ENCODE peak calls at places on chromosomes 12 and 14, in seven cellular contexts. One of them, this sample, is unnamed.

GRCh38 chr12:47207829-47208248 is 128.1 kb upstream of the AMIGO2 start:
- DNase-seq in GM20000: peak
- DNase-seq in activated CD8-positive, alpha-beta T cell treated with anti-CD3 and anti-CD28 coated beads, Interleukin-2, amount 10 ng/mL, durations not matched to agents 7 days and 5 days: no peak
- DNase-seq in GM23248: no peak
- DNase-seq in activated CD8-positive, alpha-beta memory T cell treated with anti-CD3 and anti-CD28 coated beads, Interleukin-2, amount 50 U/mL, for 4 hours: no peak
- DNase-seq in HTR-8/SVneo: no peak
- DNase-seq in AG20443: no peak
- DNase-seq in this sample: no peak

GRCh38 chr14:90759370-90760054 is 56.7 kb downstream of the TTC7B start:
- DNase-seq in GM20000: peak
- DNase-seq in activated CD8-positive, alpha-beta T cell treated with anti-CD3 and anti-CD28 coated beads, Interleukin-2, amount 10 ng/mL, durations not matched to agents 7 days and 5 days: no peak
- DNase-seq in GM23248: no peak
- DNase-seq in activated CD8-positive, alpha-beta memory T cell treated with anti-CD3 and anti-CD28 coated beads, Interleukin-2, amount 50 U/mL, for 4 hours: no peak
- DNase-seq in HTR-8/SVneo: no peak
- DNase-seq in AG20443: no peak
- DNase-seq in this sample: peak

GRCh38 chr12:123150804-123151678 is at the start of gene PITPNM2:
- DNase-seq in GM20000: peak
- DNase-seq in activated CD8-positive, alpha-beta T cell treated with anti-CD3 and anti-CD28 coated beads, Interleukin-2, amount 10 ng/mL, durations not matched to agents 7 days and 5 days: peak
- DNase-seq in GM23248: peak
- DNase-seq in activated CD8-positive, alpha-beta memory T cell treated with anti-CD3 and anti-CD28 coated beads, Interleukin-2, amount 50 U/mL, for 4 hours: peak
- DNase-seq in HTR-8/SVneo: no peak
- DNase-seq in AG20443: peak
- DNase-seq in this sample: peak

GRCh38 chr14:29630566-29631160 is 297.0 kb downstream of the PRKD1 start:
- DNase-seq in GM20000: no peak
- DNase-seq in activated CD8-positive, alpha-beta T cell treated with anti-CD3 and anti-CD28 coated beads, Interleukin-2, amount 10 ng/mL, durations not matched to agents 7 days and 5 days: no peak
- DNase-seq in GM23248: no peak
- DNase-seq in activated CD8-positive, alpha-beta memory T cell treated with anti-CD3 and anti-CD28 coated beads, Interleukin-2, amount 50 U/mL, for 4 hours: no peak
- DNase-seq in HTR-8/SVneo: no peak
- DNase-seq in AG20443: no peak
- DNase-seq in this sample: no peak

GRCh38 chr12:12216349-12217017 is 50.4 kb downstream of the LRP6 start:
- DNase-seq in GM20000: no peak
- DNase-seq in activated CD8-positive, alpha-beta T cell treated with anti-CD3 and anti-CD28 coated beads, Interleukin-2, amount 10 ng/mL, durations not matched to agents 7 days and 5 days: no peak
- DNase-seq in GM23248: no peak
- DNase-seq in activated CD8-positive, alpha-beta memory T cell treated with anti-CD3 and anti-CD28 coated beads, Interleukin-2, amount 50 U/mL, for 4 hours: no peak
- DNase-seq in HTR-8/SVneo: no peak
- DNase-seq in AG20443: peak
- DNase-seq in this sample: no peak

GRCh38 chr12:15199886-15200285 is 21.3 kb downstream of the RERG start:
- DNase-seq in GM20000: no peak
- DNase-seq in activated CD8-positive, alpha-beta T cell treated with anti-CD3 and anti-CD28 coated beads, Interleukin-2, amount 10 ng/mL, durations not matched to agents 7 days and 5 days: no peak
- DNase-seq in GM23248: no peak
- DNase-seq in activated CD8-positive, alpha-beta memory T cell treated with anti-CD3 and anti-CD28 coated beads, Interleukin-2, amount 50 U/mL, for 4 hours: no peak
- DNase-seq in HTR-8/SVneo: no peak
- DNase-seq in AG20443: no peak
- DNase-seq in this sample: no peak

GRCh38 chr12:53513712-53514415 is 6.6 kb upstream of the NPFF start:
- DNase-seq in GM20000: no peak
- DNase-seq in activated CD8-positive, alpha-beta T cell treated with anti-CD3 and anti-CD28 coated beads, Interleukin-2, amount 10 ng/mL, durations not matched to agents 7 days and 5 days: no peak
- DNase-seq in GM23248: no peak
- DNase-seq in activated CD8-positive, alpha-beta memory T cell treated with anti-CD3 and anti-CD28 coated beads, Interleukin-2, amount 50 U/mL, for 4 hours: no peak
- DNase-seq in HTR-8/SVneo: no peak
- DNase-seq in AG20443: no peak
- DNase-seq in this sample: no peak

GRCh38 chr14:89572566-89573398 is 155.7 kb upstream of the FOXN3 start:
- DNase-seq in GM20000: no peak
- DNase-seq in activated CD8-positive, alpha-beta T cell treated with anti-CD3 and anti-CD28 coated beads, Interleukin-2, amount 10 ng/mL, durations not matched to agents 7 days and 5 days: no peak
- DNase-seq in GM23248: no peak
- DNase-seq in activated CD8-positive, alpha-beta memory T cell treated with anti-CD3 and anti-CD28 coated beads, Interleukin-2, amount 50 U/mL, for 4 hours: no peak
- DNase-seq in HTR-8/SVneo: no peak
- DNase-seq in AG20443: no peak
- DNase-seq in this sample: peak

GRCh38 chr12:43891856-43892574 is 56.1 kb downstream of the TMEM117 start:
- DNase-seq in GM20000: no peak
- DNase-seq in activated CD8-positive, alpha-beta T cell treated with anti-CD3 and anti-CD28 coated beads, Interleukin-2, amount 10 ng/mL, durations not matched to agents 7 days and 5 days: no peak
- DNase-seq in GM23248: no peak
- DNase-seq in activated CD8-positive, alpha-beta memory T cell treated with anti-CD3 and anti-CD28 coated beads, Interleukin-2, amount 50 U/mL, for 4 hours: no peak
- DNase-seq in HTR-8/SVneo: no peak
- DNase-seq in AG20443: no peak
- DNase-seq in this sample: no peak

GRCh38 chr14:103140316-103141109 is 17.3 kb downstream of the TNFAIP2 start:
- DNase-seq in GM20000: peak
- DNase-seq in activated CD8-positive, alpha-beta T cell treated with anti-CD3 and anti-CD28 coated beads, Interleukin-2, amount 10 ng/mL, durations not matched to agents 7 days and 5 days: no peak
- DNase-seq in GM23248: no peak
- DNase-seq in activated CD8-positive, alpha-beta memory T cell treated with anti-CD3 and anti-CD28 coated beads, Interleukin-2, amount 50 U/mL, for 4 hours: no peak
- DNase-seq in HTR-8/SVneo: no peak
- DNase-seq in AG20443: no peak
- DNase-seq in this sample: no peak

GRCh38 chr14:104556256-104557021 is 23.1 kb upstream of the C14orf180 start:
- DNase-seq in GM20000: no peak
- DNase-seq in activated CD8-positive, alpha-beta T cell treated with anti-CD3 and anti-CD28 coated beads, Interleukin-2, amount 10 ng/mL, durations not matched to agents 7 days and 5 days: no peak
- DNase-seq in GM23248: no peak
- DNase-seq in activated CD8-positive, alpha-beta memory T cell treated with anti-CD3 and anti-CD28 coated beads, Interleukin-2, amount 50 U/mL, for 4 hours: peak
- DNase-seq in HTR-8/SVneo: no peak
- DNase-seq in AG20443: no peak
- DNase-seq in this sample: peak

GRCh38 chr12:113961921-113962710 is 4.0 kb downstream of the RBM19 start:
- DNase-seq in GM20000: peak
- DNase-seq in activated CD8-positive, alpha-beta T cell treated with anti-CD3 and anti-CD28 coated beads, Interleukin-2, amount 10 ng/mL, durations not matched to agents 7 days and 5 days: peak
- DNase-seq in GM23248: peak
- DNase-seq in activated CD8-positive, alpha-beta memory T cell treated with anti-CD3 and anti-CD28 coated beads, Interleukin-2, amount 50 U/mL, for 4 hours: no peak
- DNase-seq in HTR-8/SVneo: no peak
- DNase-seq in AG20443: peak
- DNase-seq in this sample: no peak

GRCh38 chr12:42306297-42306696 is 19.6 kb downstream of the ZCRB1 start:
- DNase-seq in GM20000: no peak
- DNase-seq in activated CD8-positive, alpha-beta T cell treated with anti-CD3 and anti-CD28 coated beads, Interleukin-2, amount 10 ng/mL, durations not matched to agents 7 days and 5 days: no peak
- DNase-seq in GM23248: no peak
- DNase-seq in activated CD8-positive, alpha-beta memory T cell treated with anti-CD3 and anti-CD28 coated beads, Interleukin-2, amount 50 U/mL, for 4 hours: no peak
- DNase-seq in HTR-8/SVneo: no peak
- DNase-seq in AG20443: no peak
- DNase-seq in this sample: no peak

GRCh38 chr14:50530358-50530757 is 2.0 kb downstream of the MAP4K5 start:
- DNase-seq in GM20000: no peak
- DNase-seq in activated CD8-positive, alpha-beta T cell treated with anti-CD3 and anti-CD28 coated beads, Interleukin-2, amount 10 ng/mL, durations not matched to agents 7 days and 5 days: no peak
- DNase-seq in GM23248: peak
- DNase-seq in activated CD8-positive, alpha-beta memory T cell treated with anti-CD3 and anti-CD28 coated beads, Interleukin-2, amount 50 U/mL, for 4 hours: no peak
- DNase-seq in HTR-8/SVneo: no peak
- DNase-seq in AG20443: no peak
- DNase-seq in this sample: no peak

GRCh38 chr12:47397664-47398281 is 308.1 kb downstream of the RPAP3 start:
- DNase-seq in GM20000: peak
- DNase-seq in activated CD8-positive, alpha-beta T cell treated with anti-CD3 and anti-CD28 coated beads, Interleukin-2, amount 10 ng/mL, durations not matched to agents 7 days and 5 days: peak
- DNase-seq in GM23248: peak
- DNase-seq in activated CD8-positive, alpha-beta memory T cell treated with anti-CD3 and anti-CD28 coated beads, Interleukin-2, amount 50 U/mL, for 4 hours: peak
- DNase-seq in HTR-8/SVneo: peak
- DNase-seq in AG20443: peak
- DNase-seq in this sample: no peak

GRCh38 chr14:103091041-103091882 is 3.3 kb upstream of the EXOC3L4 start:
- DNase-seq in GM20000: peak
- DNase-seq in activated CD8-positive, alpha-beta T cell treated with anti-CD3 and anti-CD28 coated beads, Interleukin-2, amount 10 ng/mL, durations not matched to agents 7 days and 5 days: peak
- DNase-seq in GM23248: peak
- DNase-seq in activated CD8-positive, alpha-beta memory T cell treated with anti-CD3 and anti-CD28 coated beads, Interleukin-2, amount 50 U/mL, for 4 hours: peak
- DNase-seq in HTR-8/SVneo: no peak
- DNase-seq in AG20443: peak
- DNase-seq in this sample: peak

GRCh38 chr14:24674204-24674970 is 40.4 kb upstream of the GZMB start:
- DNase-seq in GM20000: no peak
- DNase-seq in activated CD8-positive, alpha-beta T cell treated with anti-CD3 and anti-CD28 coated beads, Interleukin-2, amount 10 ng/mL, durations not matched to agents 7 days and 5 days: peak
- DNase-seq in GM23248: no peak
- DNase-seq in activated CD8-positive, alpha-beta memory T cell treated with anti-CD3 and anti-CD28 coated beads, Interleukin-2, amount 50 U/mL, for 4 hours: peak
- DNase-seq in HTR-8/SVneo: no peak
- DNase-seq in AG20443: no peak
- DNase-seq in this sample: no peak

GRCh38 chr12:24810378-24810777 is 138.5 kb downstream of the BCAT1 start:
- DNase-seq in GM20000: no peak
- DNase-seq in activated CD8-positive, alpha-beta T cell treated with anti-CD3 and anti-CD28 coated beads, Interleukin-2, amount 10 ng/mL, durations not matched to agents 7 days and 5 days: no peak
- DNase-seq in GM23248: no peak
- DNase-seq in activated CD8-positive, alpha-beta memory T cell treated with anti-CD3 and anti-CD28 coated beads, Interleukin-2, amount 50 U/mL, for 4 hours: no peak
- DNase-seq in HTR-8/SVneo: no peak
- DNase-seq in AG20443: no peak
- DNase-seq in this sample: no peak